ENCODE peak calls at places on chromosome 9, in nine cellular contexts. Y is HFFc6; K is A549; P is CD4-positive, alpha-beta T cell; E is GM20000; L is bronchial epithelial cell; G is progenitor cell of endocrine pancreas; I is left ventricle myocardium inferior; B is GM12865. H is an unnamed sample.

GRCh38 chr9:97854696-97855485 is 1.9 kb downstream of the FOXE1 start:
- DNase-seq in B (no peak), I (no peak), L (no peak), Y (no peak), G (no peak), K (no peak), P (no peak), E (no peak), H (no peak)

GRCh38 chr9:127444283-127444920 is 6.8 kb downstream of the RPL12 start:
- DNase-seq in I (no peak), K (peak; percentile 53), G (no peak), P (no peak), B (peak; percentile 44), E (no peak), Y (no peak), L (no peak), H (no peak)

GRCh38 chr9:126607731-126608130 is 6.0 kb upstream of the LMX1B start:
- DNase-seq in E (no peak), B (no peak), P (no peak), I (no peak), G (no peak), Y (no peak), L (no peak), K (no peak), H (no peak)

GRCh38 chr9:129624168-129624759 is 1.7 kb upstream of the NTMT1 start:
- DNase-seq in L (peak; percentile 45), B (peak; percentile 59), Y (peak; percentile 36), I (no peak), K (peak; percentile 61), E (peak; percentile 85), G (peak; percentile 56), P (peak; percentile 59), H (no peak)

GRCh38 chr9:104747565-104748358 is at the start of gene NIPSNAP3A:
- DNase-seq in L (peak; percentile 57), E (peak; percentile 87), K (peak; percentile 81), Y (peak; percentile 62), B (peak; percentile 89), I (peak; percentile 89), P (peak; percentile 82), G (peak; percentile 63), H (peak; percentile 61)

GRCh38 chr9:105858284-105858683 is 163.9 kb downstream of the TMEM38B start:
- DNase-seq in E (no peak), L (no peak), I (no peak), K (no peak), Y (no peak), G (no peak), P (no peak), B (no peak), H (no peak)

GRCh38 chr9:124752967-124753366 is 18.1 kb downstream of the NR6A1 start:
- DNase-seq in I (no peak), K (no peak), E (no peak), L (peak; percentile 64), G (no peak), P (no peak), Y (peak; percentile 79), B (no peak), H (no peak)

GRCh38 chr9:107484117-107484723 is 5.3 kb downstream of the KLF4 start:
- DNase-seq in P (no peak), G (no peak), B (peak; percentile 71), I (no peak), L (peak; percentile 74), K (peak; percentile 84), Y (peak; percentile 68), E (peak; percentile 62), H (no peak)

GRCh38 chr9:131677051-131677444 is 62.8 kb downstream of the RAPGEF1 start:
- DNase-seq in B (no peak), Y (no peak), G (no peak), E (no peak), L (no peak), I (no peak), K (no peak), P (no peak), H (no peak)

GRCh38 chr9:126915846-126916543 is 1.4 kb downstream of the RALGPS1 start:
- DNase-seq in K (no peak), P (no peak), E (no peak), Y (no peak), L (peak; percentile 79), G (no peak), B (no peak), I (no peak), H (no peak)

GRCh38 chr9:90012825-90013425 is 408.1 kb downstream of the GADD45G start:
- DNase-seq in B (no peak), K (no peak), E (no peak), P (no peak), Y (no peak), G (no peak), L (no peak), I (no peak), H (no peak)

GRCh38 chr9:5292141-5292540 is 12.4 kb downstream of the RLN2 start:
- DNase-seq in L (no peak), E (no peak), P (no peak), I (no peak), B (no peak), K (no peak), G (no peak), Y (peak; percentile 34), H (no peak)

GRCh38 chr9:119675951-119676350 is 306.7 kb upstream of the BRINP1 start:
- DNase-seq in K (no peak), B (no peak), E (no peak), P (no peak), G (no peak), L (no peak), I (no peak), Y (no peak), H (no peak)

GRCh38 chr9:110152704-110153374 is 55.1 kb downstream of the C9orf152 start:
- DNase-seq in B (peak; percentile 68), I (no peak), L (peak; percentile 61), K (peak; percentile 42), Y (peak; percentile 51), G (peak; percentile 16), E (peak; percentile 36), P (no peak), H (no peak)

GRCh38 chr9:109907400-109907799 is 127.4 kb downstream of the PALM2AKAP2 start:
- DNase-seq in G (no peak), E (peak; percentile 44), P (no peak), I (peak; percentile 37), Y (no peak), B (peak; percentile 90), L (no peak), K (no peak), H (no peak)

GRCh38 chr9:131733601-131734061 is 6.2 kb downstream of the RAPGEF1 start:
- DNase-seq in K (peak; percentile 88), B (peak; percentile 60), I (no peak), E (no peak), L (peak; percentile 98), Y (peak; percentile 96), P (no peak), G (no peak), H (no peak)

GRCh38 chr9:118023649-118024048 is 319.4 kb downstream of the TLR4 start:
- DNase-seq in B (no peak), L (peak; percentile 10), K (no peak), I (no peak), E (no peak), Y (no peak), P (no peak), G (no peak), H (no peak)

GRCh38 chr9:755454-756381 is 85.8 kb upstream of the DMRT1 start:
- DNase-seq in G (no peak), E (no peak), Y (peak; percentile 94), L (peak; percentile 82), B (peak; percentile 75), I (no peak), P (no peak), K (peak; percentile 43), H (no peak)

GRCh38 chr9:98654247-98654646 is 54.5 kb downstream of the GABBR2 start:
- DNase-seq in I (no peak), G (no peak), Y (peak; percentile 92), E (no peak), P (no peak), L (peak; percentile 98), K (no peak), B (no peak), H (no peak)

GRCh38 chr9:108830292-108830691 is 25.5 kb downstream of the ACTL7B start:
- DNase-seq in E (no peak), P (no peak), B (no peak), Y (no peak), G (no peak), I (no peak), L (peak; percentile 77), K (no peak), H (no peak)

DNA sequence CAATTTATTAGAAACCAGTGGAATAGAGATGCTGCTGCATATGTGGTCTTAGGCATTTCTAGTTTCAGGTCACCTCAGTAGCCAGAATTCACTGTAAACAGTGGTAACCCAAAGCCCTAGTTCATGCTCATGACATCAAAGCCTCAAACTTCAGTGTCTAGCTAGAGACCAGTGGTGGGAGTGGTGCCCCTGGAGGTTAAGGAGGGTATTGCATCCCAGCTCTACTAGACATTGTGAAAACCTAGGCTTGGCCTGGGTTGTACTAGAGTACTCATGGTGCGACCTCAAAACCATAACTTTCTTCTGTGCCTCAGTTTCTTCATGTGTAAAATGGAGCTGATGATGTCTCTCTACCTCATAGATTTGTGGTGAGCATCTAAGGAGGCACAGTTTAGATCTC is 18.8 kb downstream of the COL5A1 start:
- DNase-seq in I (no peak), Y (no peak), G (no peak), L (no peak), K (peak; percentile 67), P (no peak), E (no peak), B (peak; percentile 14), H (no peak)
- TF ChIP-seq CTCF in I (peak; percentile 37), Y (peak; percentile 92), G (peak; percentile 53), L (peak; percentile 32), K (peak; percentile 20), P (peak; percentile 18), E (no peak), B (peak; percentile 45), H (peak; percentile 79)

GRCh38 chr9:75333624-75334023 is 245.3 kb downstream of the OSTF1 start:
- DNase-seq in I (no peak), P (no peak), L (no peak), K (no peak), B (no peak), G (no peak), Y (no peak), E (no peak), H (no peak)
- TF ChIP-seq CTCF in I (peak; percentile 62), P (no peak), L (no peak), K (no peak), B (no peak), G (peak; percentile 37), Y (no peak), E (no peak), H (peak; percentile 22)

GRCh38 chr9:87887661-87888480 is 5.2 kb downstream of the SPATA31E1 start:
- DNase-seq in Y (no peak), B (no peak), L (no peak), P (no peak), K (no peak), G (no peak), E (no peak), I (no peak), H (no peak)
- TF ChIP-seq CTCF in Y (no peak), B (no peak), L (no peak), P (no peak), K (no peak), G (no peak), E (no peak), I (no peak), H (no peak)

DNA sequence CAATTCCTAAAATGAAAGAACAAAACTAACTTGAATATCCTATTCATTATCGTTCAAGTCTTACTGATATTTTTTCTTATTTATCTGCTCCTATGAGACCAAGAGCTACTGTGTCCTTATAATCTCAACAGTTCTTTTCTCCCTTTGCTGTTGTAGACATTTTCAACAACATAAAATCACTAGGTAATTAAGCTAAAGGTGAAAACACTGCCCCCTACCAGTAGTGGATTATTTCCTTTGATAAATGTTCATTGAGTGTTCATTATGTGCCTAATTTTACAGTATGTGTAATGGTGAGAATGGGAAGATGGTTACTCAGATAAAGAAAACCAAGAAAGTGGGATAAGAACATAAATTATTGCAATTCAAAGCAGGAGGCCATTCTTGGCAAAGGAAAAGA is 41.4 kb upstream of the PAPPA start:
- DNase-seq in E (no peak), G (no peak), L (peak; percentile 45), I (no peak), K (no peak), B (no peak), Y (peak; percentile 32), P (no peak), H (no peak)
- TF ChIP-seq CTCF in E (no peak), G (peak; percentile 35), L (peak; percentile 37), I (peak; percentile 53), K (peak; percentile 31), B (no peak), Y (peak; percentile 79), P (no peak), H (no peak)